ENCODE peak calls at places on chromosomes 11 and 22, in eight cellular contexts. P, L, B, W, C, H, R and E are unnamed samples.

GRCh38 chr11:19444231-19444630 is 203.5 kb upstream of the E2F8 start:
- DNase-seq in P (no peak), L (no peak), B (no peak), W (no peak), C (no peak), H (no peak), R (no peak), E (no peak)

GRCh38 chr22:46083383-46084350 is 66.7 kb upstream of the PPARA start:
- DNase-seq in P (no peak), L (no peak), B (no peak), W (no peak), C (no peak), H (peak; percentile 39), R (no peak), E (no peak)

GRCh38 chr22:40241200-40241763 is 63.6 kb downstream of the TNRC6B start:
- DNase-seq in P (no peak), L (no peak), B (no peak), W (no peak), C (no peak), H (no peak), R (no peak), E (no peak)

GRCh38 chr22:42994917-42995562 is 19.9 kb downstream of the PACSIN2 start:
- DNase-seq in P (peak; percentile 94), L (peak; percentile 52), B (peak; percentile 81), W (no peak), C (no peak), H (no peak), R (peak; percentile 70), E (peak; percentile 76)

GRCh38 chr22:23068096-23068831 is 2.1 kb upstream of the GNAZ start:
- DNase-seq in P (no peak), L (no peak), B (no peak), W (no peak), C (peak; percentile 40), H (peak; percentile 25), R (no peak), E (no peak)

GRCh38 chr11:12723410-12724297 is 49.4 kb downstream of the TEAD1 start:
- DNase-seq in P (peak; percentile 56), L (no peak), B (peak; percentile 39), W (no peak), C (no peak), H (no peak), R (peak; percentile 72), E (no peak)

GRCh38 chr11:93477684-93478234 is 65.4 kb downstream of the SMCO4 start:
- DNase-seq in P (peak; percentile 45), L (no peak), B (no peak), W (no peak), C (no peak), H (no peak), R (no peak), E (no peak)

GRCh38 chr22:50627452-50627913 is 469 bp downstream of the ARSA start:
- DNase-seq in P (peak; percentile 28), L (no peak), B (no peak), W (no peak), C (no peak), H (no peak), R (peak; percentile 32), E (no peak)

GRCh38 chr11:34468209-34468841 is 29.6 kb downstream of the CAT start:
- DNase-seq in P (peak; percentile 37), L (peak; percentile 41), B (peak; percentile 22), W (peak; percentile 22), C (no peak), H (no peak), R (peak; percentile 62), E (no peak)

GRCh38 chr11:97367406-97368083 is 977.7 kb downstream of the JRKL start:
- DNase-seq in P (no peak), L (no peak), B (no peak), W (no peak), C (no peak), H (no peak), R (no peak), E (no peak)

GRCh38 chr11:103940542-103940941 is 95.9 kb upstream of the DDI1 start:
- DNase-seq in P (peak; percentile 37), L (no peak), B (no peak), W (no peak), C (no peak), H (no peak), R (no peak), E (no peak)

GRCh38 chr11:96358321-96358720 is 15.3 kb upstream of the MAML2 start:
- DNase-seq in P (no peak), L (no peak), B (no peak), W (no peak), C (no peak), H (no peak), R (no peak), E (no peak)

GRCh38 chr22:19122752-19123492 is 710 bp upstream of the DGCR2 start:
- DNase-seq in P (peak; percentile 53), L (no peak), B (peak; percentile 16), W (no peak), C (no peak), H (no peak), R (peak; percentile 23), E (no peak)

GRCh38 chr11:64164392-64165312 is 1.3 kb downstream of the MACROD1 start:
- DNase-seq in P (no peak), L (no peak), B (no peak), W (no peak), C (no peak), H (no peak), R (no peak), E (no peak)

GRCh38 chr11:44309483-44310197 is at the start of gene ALX4:
- DNase-seq in P (peak; percentile 92), L (no peak), B (no peak), W (no peak), C (peak; percentile 84), H (peak; percentile 78), R (no peak), E (no peak)

GRCh38 chr11:131867457-131868257 is 497.2 kb downstream of the NTM start:
- DNase-seq in P (peak; percentile 90), L (peak; percentile 41), B (peak; percentile 60), W (no peak), C (peak; percentile 79), H (peak; percentile 76), R (peak; percentile 1), E (peak; percentile 87)

GRCh38 chr11:126083829-126084607 is 21.4 kb upstream of the CDON start:
- DNase-seq in P (no peak), L (no peak), B (no peak), W (peak; percentile 43), C (peak; percentile 86), H (no peak), R (no peak), E (no peak)

GRCh38 chr22:26732284-26732683 is 74.9 kb downstream of the MIAT start:
- DNase-seq in P (no peak), L (no peak), B (no peak), W (no peak), C (no peak), H (no peak), R (no peak), E (no peak)

GRCh38 chr11:38456371-38456770 is 1858.3 kb upstream of the RAG2 start:
- DNase-seq in P (no peak), L (no peak), B (no peak), W (no peak), C (no peak), H (no peak), R (no peak), E (no peak)

GRCh38 chr11:94149435-94149834 is 20.8 kb downstream of the PANX1 start:
- DNase-seq in P (peak; percentile 80), L (no peak), B (no peak), W (no peak), C (no peak), H (no peak), R (no peak), E (no peak)

GRCh38 chr11:30172158-30172557 is 58.7 kb upstream of the FSHB start:
- DNase-seq in P (no peak), L (no peak), B (no peak), W (no peak), C (no peak), H (no peak), R (no peak), E (no peak)